ENCODE peak calls at places on chromosomes 12 and 14, in four cellular contexts. One of them, this sample, is unnamed.

GRCh38 chr12:28378749-28379148 is 188.5 kb downstream of the CCDC91 start:
- DNase-seq in NCI-H748 treated with DMSO at 0.1 percent for 48 hours: no peak
- DNase-seq in GM12865: peak; percentile 5
- DNase-seq in ovary: no peak
- DNase-seq in this sample: no peak

GRCh38 chr12:132610051-132610759 is at the start of gene LRCOL1:
- DNase-seq in NCI-H748 treated with DMSO at 0.1 percent for 48 hours: no peak
- DNase-seq in GM12865: no peak
- DNase-seq in ovary: no peak
- DNase-seq in this sample: no peak

GRCh38 chr14:76408877-76409276 is 32.9 kb downstream of the ESRRB start:
- DNase-seq in NCI-H748 treated with DMSO at 0.1 percent for 48 hours: no peak
- DNase-seq in GM12865: no peak
- DNase-seq in ovary: no peak
- DNase-seq in this sample: no peak

GRCh38 chr14:73997944-73998451 is 21.1 kb downstream of the ENTPD5 start:
- DNase-seq in NCI-H748 treated with DMSO at 0.1 percent for 48 hours: no peak
- DNase-seq in GM12865: no peak
- DNase-seq in ovary: no peak
- DNase-seq in this sample: no peak

GRCh38 chr12:132872975-132873421 is 14.4 kb downstream of the CHFR start:
- DNase-seq in NCI-H748 treated with DMSO at 0.1 percent for 48 hours: no peak
- DNase-seq in GM12865: no peak
- DNase-seq in ovary: no peak
- DNase-seq in this sample: no peak

GRCh38 chr12:6376965-6377666 is 1.8 kb upstream of the SCNN1A start:
- DNase-seq in NCI-H748 treated with DMSO at 0.1 percent for 48 hours: no peak
- DNase-seq in GM12865: no peak
- DNase-seq in ovary: no peak
- DNase-seq in this sample: no peak

GRCh38 chr12:46260153-46260912 is 8.5 kb downstream of the SLC38A1 start:
- DNase-seq in NCI-H748 treated with DMSO at 0.1 percent for 48 hours: no peak
- DNase-seq in GM12865: no peak
- DNase-seq in ovary: no peak
- DNase-seq in this sample: no peak

GRCh38 chr14:79306546-79306945 is 904.8 kb downstream of the DIO2 start:
- DNase-seq in NCI-H748 treated with DMSO at 0.1 percent for 48 hours: no peak
- DNase-seq in GM12865: no peak
- DNase-seq in ovary: no peak
- DNase-seq in this sample: no peak

GRCh38 chr14:91229743-91230200 is 14.7 kb downstream of the GPR68 start:
- DNase-seq in NCI-H748 treated with DMSO at 0.1 percent for 48 hours: no peak
- DNase-seq in GM12865: peak; percentile 94
- DNase-seq in ovary: no peak
- DNase-seq in this sample: no peak

GRCh38 chr12:122227341-122227740 is 1.5 kb upstream of the DIABLO start:
- DNase-seq in NCI-H748 treated with DMSO at 0.1 percent for 48 hours: peak; percentile 20
- DNase-seq in GM12865: no peak
- DNase-seq in ovary: peak; percentile 9
- DNase-seq in this sample: no peak

GRCh38 chr12:78719721-78720120 is 144.9 kb upstream of the SYT1 start:
- DNase-seq in NCI-H748 treated with DMSO at 0.1 percent for 48 hours: no peak
- DNase-seq in GM12865: no peak
- DNase-seq in ovary: no peak
- DNase-seq in this sample: no peak

GRCh38 chr12:67388331-67389163 is 119.4 kb downstream of the CAND1 start:
- DNase-seq in NCI-H748 treated with DMSO at 0.1 percent for 48 hours: no peak
- DNase-seq in GM12865: no peak
- DNase-seq in ovary: no peak
- DNase-seq in this sample: no peak

GRCh38 chr14:94458558-94459200 is 6.1 kb upstream of the SERPINA11 start:
- DNase-seq in NCI-H748 treated with DMSO at 0.1 percent for 48 hours: no peak
- DNase-seq in GM12865: no peak
- DNase-seq in ovary: no peak
- DNase-seq in this sample: no peak

GRCh38 chr12:121043067-121043466 is 4.0 kb upstream of the OASL start:
- DNase-seq in NCI-H748 treated with DMSO at 0.1 percent for 48 hours: no peak
- DNase-seq in GM12865: no peak
- DNase-seq in ovary: no peak
- DNase-seq in this sample: no peak